ENCODE peak calls at places on chromosomes 6 and 20, in seven cellular contexts. C, B, Q, U, H, R and A are unnamed samples.

GRCh38 chr6:63742060-63742459 is 106.5 kb downstream of the PHF3 start:
- DNase-seq in C (no peak), B (no peak), Q (no peak), U (no peak), H (no peak), R (no peak), A (no peak)

GRCh38 chr6:7882505-7883257 is 27.9 kb downstream of the TXNDC5 start:
- DNase-seq in C (no peak), B (no peak), Q (no peak), U (no peak), H (no peak), R (no peak), A (no peak)

GRCh38 chr6:82704048-82704447 is 340.4 kb downstream of the TPBG start:
- DNase-seq in C (no peak), B (no peak), Q (no peak), U (no peak), H (no peak), R (no peak), A (no peak)

GRCh38 chr6:89510393-89510792 is 77.4 kb downstream of the ANKRD6 start:
- DNase-seq in C (no peak), B (no peak), Q (no peak), U (no peak), H (no peak), R (no peak), A (no peak)

GRCh38 chr6:46191961-46192360 is 21.2 kb upstream of the ENPP5 start:
- DNase-seq in C (no peak), B (no peak), Q (no peak), U (peak), H (peak), R (no peak), A (no peak)

GRCh38 chr6:135325624-135326424 is 144.7 kb downstream of the MYB start:
- DNase-seq in C (no peak), B (no peak), Q (no peak), U (no peak), H (peak), R (no peak), A (no peak)

GRCh38 chr20:1072258-1072657 is 46.1 kb upstream of the PSMF1 start:
- DNase-seq in C (no peak), B (no peak), Q (no peak), U (no peak), H (no peak), R (no peak), A (no peak)

GRCh38 chr6:135318728-135319469 is 137.8 kb downstream of the MYB start:
- DNase-seq in C (no peak), B (no peak), Q (no peak), U (no peak), H (no peak), R (no peak), A (peak)

GRCh38 chr20:16761305-16761829 is 13.2 kb downstream of the OTOR start:
- DNase-seq in C (peak), B (peak), Q (peak), U (peak), H (peak), R (peak), A (peak)

GRCh38 chr6:133621751-133622150 is 267.2 kb upstream of the TCF21 start:
- DNase-seq in C (no peak), B (no peak), Q (no peak), U (peak), H (no peak), R (no peak), A (no peak)

GRCh38 chr6:78861509-78861908 is 5.8 kb upstream of the IRAK1BP1 start:
- DNase-seq in C (no peak), B (no peak), Q (no peak), U (no peak), H (no peak), R (no peak), A (no peak)

GRCh38 chr20:32326507-32326851 is 31.7 kb upstream of the ASXL1 start:
- DNase-seq in C (no peak), B (no peak), Q (no peak), U (peak), H (peak), R (no peak), A (no peak)
- H3K23ac ChIP-seq in C (no peak), B (no peak), Q (no peak), U (no peak), H (no peak), R (no peak), A (no peak)

GRCh38 chr20:39547546-39548410 is 585.6 kb downstream of the DHX35 start:
- DNase-seq in C (no peak), B (no peak), Q (no peak), U (no peak), H (no peak), R (no peak), A (peak)
- H3K23ac ChIP-seq in C (no peak), B (no peak), Q (no peak), U (no peak), H (no peak), R (no peak), A (no peak)

DNA sequence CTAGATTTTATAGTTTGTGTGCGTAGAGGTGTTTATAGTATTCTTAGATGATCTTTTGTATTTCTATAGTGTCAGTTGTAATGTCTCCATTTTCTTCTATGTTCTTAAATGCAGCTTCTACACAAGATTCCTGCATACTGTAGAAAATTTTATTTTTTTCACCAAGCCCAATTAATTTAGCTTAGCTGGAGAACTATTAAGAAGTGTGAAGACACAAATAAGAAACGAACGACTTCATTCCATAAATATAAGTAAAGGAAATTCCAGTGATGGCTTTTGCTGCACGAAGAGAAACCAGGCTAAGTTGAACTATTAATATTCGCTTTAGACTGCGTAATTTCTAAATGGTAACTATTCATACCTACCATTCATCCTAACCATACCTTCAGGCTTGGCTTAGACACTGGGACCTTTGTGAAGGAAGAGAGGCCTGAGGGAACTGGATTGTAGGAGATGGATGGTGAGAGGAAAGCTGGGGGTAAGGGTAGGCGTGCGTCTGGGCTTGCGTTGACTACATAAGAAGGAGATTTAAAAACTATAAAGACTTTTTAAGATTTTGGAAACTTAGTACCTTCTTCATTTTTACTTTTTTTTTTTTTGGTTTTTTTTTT is 15.9 kb downstream of the HLA-DOA start:
- DNase-seq in C (no peak), B (no peak), Q (no peak), U (no peak), H (no peak), R (no peak), A (no peak)
- H3K23ac ChIP-seq in C (no peak), B (no peak), Q (no peak), U (no peak), H (no peak), R (no peak), A (no peak)

DNA sequence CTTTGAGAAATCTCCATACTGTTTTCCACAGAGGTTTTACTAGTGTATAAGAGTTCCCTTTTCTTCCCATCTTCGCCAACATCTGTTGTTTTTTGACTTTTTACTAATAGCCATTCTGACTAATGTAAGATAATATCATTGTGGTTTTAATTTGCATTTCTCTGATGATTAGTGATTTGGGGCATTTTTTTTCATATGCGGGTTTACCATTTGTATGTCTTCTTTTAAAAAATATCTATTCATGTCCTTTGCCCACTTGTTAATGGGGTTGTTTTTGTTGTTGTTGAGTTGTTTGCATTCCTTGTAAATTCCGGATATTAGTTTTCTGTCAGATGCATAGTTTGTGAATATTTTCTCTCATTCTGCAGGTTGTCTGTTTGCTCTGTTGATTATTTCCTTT is 167.1 kb downstream of the PRL start:
- DNase-seq in C (no peak), B (no peak), Q (no peak), U (no peak), H (no peak), R (no peak), A (no peak)
- H3K23ac ChIP-seq in C (no peak), B (no peak), Q (no peak), U (no peak), H (no peak), R (no peak), A (no peak)

GRCh38 chr6:157879873-157880254 is 56.8 kb downstream of the SNX9 start:
- DNase-seq in C (no peak), B (no peak), Q (no peak), U (no peak), H (no peak), R (no peak), A (no peak)
- H3K23ac ChIP-seq in C (no peak), B (no peak), Q (no peak), U (no peak), H (no peak), R (no peak), A (no peak)

GRCh38 chr6:137914530-137915193 is 47.6 kb downstream of the TNFAIP3 start:
- DNase-seq in C (no peak), B (no peak), Q (no peak), U (no peak), H (no peak), R (no peak), A (no peak)
- H3K23ac ChIP-seq in C (no peak), B (no peak), Q (no peak), U (no peak), H (no peak), R (no peak), A (no peak)